ENCODE peak calls at places on chromosomes 3 and 15, in four cellular contexts. H is uterus, C is OCI-LY7, S is AG10803. I is an unnamed sample.

GRCh38 chr3:46500631-46501377 is 3.0 kb downstream of the RTP3 start:
- DNase-seq in S (peak), C (peak), H (no peak), I (peak)

GRCh38 chr3:179373938-179374337 is 26.4 kb downstream of the MFN1 start:
- DNase-seq in C (no peak), S (no peak), H (no peak), I (no peak)

GRCh38 chr3:38834717-38835116 is 18.7 kb upstream of the SCN10A start:
- DNase-seq in C (no peak), S (peak), H (no peak), I (no peak)

GRCh38 chr15:28994830-28995180 is 109.0 kb downstream of the APBA2 start:
- DNase-seq in C (no peak), S (no peak), H (no peak), I (peak)

GRCh38 chr15:62940755-62941361 is 101.7 kb upstream of the TPM1 start:
- DNase-seq in C (no peak), S (peak), H (peak), I (peak)

GRCh38 chr3:114899186-114899931 is 247.7 kb downstream of the ZBTB20 start:
- DNase-seq in H (no peak), S (no peak), C (no peak), I (no peak)

GRCh38 chr3:189365609-189366564 is 194.1 kb downstream of the TPRG1 start:
- DNase-seq in C (no peak), H (no peak), S (peak), I (peak)

GRCh38 chr3:15439476-15439875 is 12.1 kb downstream of the EAF1 start:
- DNase-seq in H (no peak), S (peak), C (no peak), I (no peak)

GRCh38 chr3:126344380-126345041 is 12.7 kb downstream of the KLF15 start:
- DNase-seq in C (no peak), S (no peak), H (peak), I (no peak)

GRCh38 chr3:59771760-59772159 is 721.9 kb upstream of the CFAP20DC start:
- DNase-seq in H (no peak), C (no peak), S (peak), I (no peak)

GRCh38 chr15:77038312-77039216 is 32.3 kb downstream of the TSPAN3 start:
- DNase-seq in S (no peak), H (no peak), C (no peak), I (no peak)

GRCh38 chr3:164048451-164048850 is 1029.8 kb downstream of the SI start:
- DNase-seq in H (no peak), C (no peak), S (no peak), I (no peak)

GRCh38 chr3:196341142-196341541 is 3.0 kb upstream of the TM4SF19 start:
- DNase-seq in S (peak), H (no peak), C (no peak), I (peak)

GRCh38 chr3:195224980-195225580 is 45.9 kb downstream of the XXYLT1 start:
- DNase-seq in C (no peak), H (peak), S (no peak), I (no peak)

GRCh38 chr3:151403246-151403645 is 18.7 kb upstream of the P2RY12 start:
- DNase-seq in S (peak), C (no peak), H (no peak), I (no peak)

GRCh38 chr3:67109651-67110204 is 111.6 kb downstream of the KBTBD8 start:
- DNase-seq in S (peak), H (no peak), C (peak), I (peak)

GRCh38 chr15:57259511-57260143 is 116.7 kb upstream of the CGNL1 start:
- DNase-seq in C (peak), S (no peak), H (no peak), I (no peak)

GRCh38 chr3:39362177-39362576 is 21.0 kb upstream of the SLC25A38 start:
- DNase-seq in S (no peak), C (no peak), H (no peak), I (peak)

GRCh38 chr3:111012388-111013248 is 59.0 kb upstream of the NECTIN3 start:
- DNase-seq in S (no peak), H (no peak), C (no peak), I (peak)

GRCh38 chr3:148604270-148605085 is 93.2 kb upstream of the AGTR1 start:
- DNase-seq in H (no peak), C (no peak), S (peak), I (no peak)

GRCh38 chr3:112555535-112556170 is 6.1 kb downstream of the ATG3 start:
- DNase-seq in S (peak), H (no peak), C (no peak), I (no peak)

GRCh38 chr3:18369561-18370185 is 55.5 kb downstream of the SATB1 start:
- DNase-seq in S (no peak), C (no peak), H (no peak), I (no peak)

GRCh38 chr3:52231502-52232278 is 6.2 kb upstream of the TLR9 start:
- DNase-seq in S (peak), C (peak), H (peak), I (peak)

GRCh38 chr3:45923755-45924154 is 19.5 kb upstream of the CXCR6 start:
- DNase-seq in C (no peak), S (peak), H (no peak), I (no peak)

GRCh38 chr3:171286580-171287249 is 173.5 kb downstream of the TNIK start:
- DNase-seq in H (no peak), C (no peak), S (peak), I (no peak)

GRCh38 chr15:96586901-96587300 is 256.4 kb downstream of the NR2F2 start:
- DNase-seq in H (no peak), C (no peak), S (no peak), I (peak)

GRCh38 chr15:96582473-96582872 is 252.0 kb downstream of the NR2F2 start:
- DNase-seq in S (no peak), C (no peak), H (no peak), I (no peak)

GRCh38 chr15:96583671-96584070 is 253.2 kb downstream of the NR2F2 start:
- DNase-seq in H (no peak), C (no peak), S (no peak), I (peak)

GRCh38 chr15:96585634-96586386 is 255.3 kb downstream of the NR2F2 start:
- DNase-seq in H (no peak), S (peak), C (no peak), I (peak)
- TF ChIP-seq CTCF in H (peak), S (peak), C (no peak), I (peak)

GRCh38 chr3:144488927-144489326 is 517.3 kb downstream of the DIPK2A start:
- DNase-seq in C (no peak), H (no peak), S (no peak), I (no peak)

GRCh38 chr3:144496116-144496835 is 524.7 kb downstream of the DIPK2A start:
- DNase-seq in H (no peak), S (no peak), C (no peak), I (no peak)

GRCh38 chr3:144491333-144491732 is 519.7 kb downstream of the DIPK2A start:
- DNase-seq in H (no peak), S (no peak), C (no peak), I (no peak)
- TF ChIP-seq CTCF in H (no peak), S (no peak), C (no peak), I (no peak)

GRCh38 chr3:103437850-103438249 is 1003.0 kb downstream of the ZPLD1 start:
- DNase-seq in H (no peak), C (no peak), S (no peak), I (no peak)

GRCh38 chr3:103440539-103441113 is 1005.8 kb downstream of the ZPLD1 start:
- DNase-seq in C (peak), H (no peak), S (no peak), I (peak)
- TF ChIP-seq CTCF in C (peak), H (no peak), S (peak), I (no peak)

DNA sequence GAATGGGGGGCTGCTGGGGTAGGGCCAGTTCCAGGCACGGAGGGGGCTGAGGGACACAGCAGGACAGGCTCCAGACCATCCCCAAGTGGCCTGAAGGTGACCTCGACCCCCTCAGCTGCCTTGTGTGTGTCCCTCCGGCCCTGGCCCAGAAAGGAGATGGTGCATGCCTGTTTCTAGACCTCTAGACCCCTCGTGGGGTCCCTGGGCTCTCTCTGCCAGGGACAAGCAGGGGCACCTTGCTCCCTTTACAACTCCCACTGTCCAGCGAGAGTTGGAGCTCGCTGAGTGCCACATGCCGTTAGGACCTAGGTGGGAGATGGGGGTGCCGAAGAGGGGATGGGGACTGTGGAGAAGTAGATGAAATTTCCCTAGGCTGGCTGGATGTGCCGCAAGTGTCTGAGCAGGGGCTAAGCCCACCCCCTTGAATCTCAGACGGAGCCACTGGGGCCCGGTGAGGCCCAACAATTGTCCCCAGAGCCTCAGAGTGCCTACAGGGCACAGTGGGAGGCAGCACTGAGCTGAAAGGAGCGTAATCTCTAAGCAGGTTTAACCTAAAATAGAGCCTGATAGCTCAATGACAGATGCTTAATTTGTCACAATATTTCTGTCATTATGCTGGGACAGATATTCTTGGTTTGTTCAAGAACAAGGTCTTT is 23.7 kb upstream of the KLF13 start:
- DNase-seq in S (no peak), C (peak), H (no peak), I (no peak)
- TF ChIP-seq CTCF in S (peak), C (peak), H (no peak), I (peak)

GRCh38 chr15:88193415-88193814 is 63.1 kb downstream of the NTRK3 start:
- DNase-seq in C (no peak), H (no peak), S (no peak), I (peak)
- TF ChIP-seq CTCF in C (peak), H (no peak), S (peak), I (no peak)

GRCh38 chr3:155556531-155556930 is 188.3 kb downstream of the PLCH1 start:
- DNase-seq in H (no peak), S (peak), C (no peak), I (no peak)

GRCh38 chr3:155550386-155550785 is 194.5 kb downstream of the PLCH1 start:
- DNase-seq in C (no peak), S (no peak), H (no peak), I (no peak)

GRCh38 chr3:155554777-155555445 is 190.0 kb downstream of the PLCH1 start:
- DNase-seq in C (peak), S (no peak), H (no peak), I (peak)

GRCh38 chr3:155555479-155556065 is 189.3 kb downstream of the PLCH1 start:
- DNase-seq in H (no peak), C (no peak), S (no peak), I (no peak)

DNA sequence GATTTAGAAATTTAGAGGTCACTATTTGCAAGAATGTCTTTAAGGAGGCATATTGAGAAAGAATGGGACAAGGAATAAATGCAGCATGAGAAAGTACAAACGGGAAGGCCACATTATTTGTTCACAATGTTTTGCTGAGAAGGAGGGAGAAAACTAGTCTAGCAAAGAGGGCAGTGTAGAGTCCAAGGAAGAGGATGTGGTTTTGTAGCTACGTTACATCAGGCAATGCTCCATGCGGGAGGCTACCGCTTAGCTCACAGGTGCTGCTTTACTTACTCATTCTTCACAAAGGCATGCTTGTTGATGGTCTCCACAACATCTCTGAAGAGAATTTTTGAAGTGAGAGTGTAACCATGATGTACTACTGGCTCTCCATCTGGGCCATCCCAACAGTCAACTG is 191.1 kb downstream of the PLCH1 start:
- DNase-seq in C (peak), H (no peak), S (no peak), I (peak)
- TF ChIP-seq CTCF in C (peak), H (no peak), S (no peak), I (peak)

GRCh38 chr3:86990734-86991481 is at the start of gene VGLL3:
- DNase-seq in C (no peak), S (peak), H (peak), I (no peak)

GRCh38 chr3:86988986-86989385 is 2.0 kb downstream of the VGLL3 start:
- DNase-seq in H (no peak), C (no peak), S (no peak), I (no peak)

GRCh38 chr3:86991482-86991815 is 500 bp upstream of the VGLL3 start:
- DNase-seq in H (no peak), S (no peak), C (no peak), I (no peak)

GRCh38 chr3:86989611-86990010 is 1.3 kb downstream of the VGLL3 start:
- DNase-seq in S (no peak), C (no peak), H (peak), I (no peak)

GRCh38 chr3:86990171-86990733 is 697 bp downstream of the VGLL3 start:
- DNase-seq in C (no peak), H (peak), S (no peak), I (no peak)
- TF ChIP-seq CTCF in C (no peak), H (no peak), S (no peak), I (no peak)

DNA sequence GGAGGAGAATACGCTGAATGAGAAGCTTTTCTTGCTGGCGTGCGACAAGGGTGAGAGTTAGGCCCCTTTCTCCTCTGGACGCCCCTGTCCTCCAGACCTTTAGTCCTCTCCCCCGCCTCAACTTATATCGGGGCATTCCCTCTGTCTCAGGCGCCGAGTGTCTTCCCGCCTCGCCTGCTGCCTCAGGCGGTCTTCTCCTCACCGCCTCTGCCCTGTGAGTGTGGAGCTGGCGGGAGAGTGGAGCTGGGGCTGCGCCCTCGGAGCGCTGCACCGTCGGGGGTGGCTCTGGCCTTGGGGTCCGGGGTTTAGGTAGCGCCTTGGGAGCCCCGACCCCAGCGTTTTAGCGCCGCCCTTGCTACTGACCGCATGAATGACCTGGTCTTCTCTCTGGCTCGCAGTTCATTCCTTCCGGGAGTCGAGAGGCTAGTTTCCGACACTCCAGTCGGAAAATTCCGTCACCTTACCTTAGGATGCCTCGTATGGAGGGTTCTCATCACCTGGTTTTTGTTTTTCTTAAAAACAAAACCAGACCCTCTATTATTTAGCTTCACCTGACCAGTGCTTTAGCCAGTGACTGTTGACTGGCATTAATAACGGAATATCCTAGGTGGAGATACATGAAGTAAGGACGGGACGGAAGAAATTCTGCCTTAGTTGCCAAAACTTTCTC is 983 bp downstream of the TRPC1 start:
- DNase-seq in S (peak), H (peak), C (no peak), I (no peak)
- TF ChIP-seq CTCF in S (peak), H (peak), C (no peak), I (no peak)

GRCh38 chr3:129348734-129349133 is 70.1 kb downstream of the HMCES start:
- DNase-seq in H (no peak), C (no peak), S (no peak), I (peak)

GRCh38 chr3:129352650-129353588 is 74.2 kb downstream of the HMCES start:
- DNase-seq in C (no peak), H (peak), S (no peak), I (no peak)

GRCh38 chr3:129349791-129350190 is 71.1 kb downstream of the HMCES start:
- DNase-seq in S (no peak), C (no peak), H (no peak), I (no peak)

GRCh38 chr3:129353589-129353941 is 74.9 kb downstream of the EFCAB12 start:
- DNase-seq in H (no peak), C (no peak), S (no peak), I (no peak)

DNA sequence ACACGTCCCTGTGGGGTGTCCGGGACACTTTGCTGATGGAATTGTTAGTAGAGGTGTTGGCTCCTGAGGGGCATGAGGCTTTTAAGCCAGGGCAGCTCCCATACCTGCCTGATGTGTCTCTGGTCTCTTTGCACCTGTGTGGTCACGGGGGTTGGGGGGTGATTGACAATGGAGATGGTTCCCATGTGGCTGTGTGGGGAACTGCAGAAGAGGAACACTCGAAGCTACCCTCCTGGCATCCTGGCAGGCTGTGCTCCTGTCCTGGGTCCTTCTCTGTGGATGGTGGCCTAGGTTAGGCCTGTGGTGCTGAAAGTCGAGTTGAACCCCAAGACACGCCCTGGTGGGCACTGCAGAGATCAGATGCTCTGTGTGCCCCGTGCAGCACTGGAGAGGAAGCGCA is 73.4 kb downstream of the HMCES start:
- DNase-seq in S (no peak), C (peak), H (no peak), I (no peak)
- TF ChIP-seq CTCF in S (peak), C (peak), H (no peak), I (peak)